ENCODE peak calls at places on chromosomes 4 and X, in seven cellular contexts. One of them, this sample, is unnamed.

GRCh38 chr4:7217453-7218310 is 25.3 kb downstream of the SORCS2 start:
- DNase-seq in stomach: peak
- DNase-seq in AG04450: no peak
- DNase-seq in pancreas: no peak
- DNase-seq in left lung: peak
- DNase-seq in uterus: no peak
- DNase-seq in PC-3: peak
- DNase-seq in this sample: no peak

GRCh38 chr4:146229406-146229805 is 15.1 kb downstream of the REELD1 start:
- DNase-seq in stomach: no peak
- DNase-seq in AG04450: no peak
- DNase-seq in pancreas: no peak
- DNase-seq in left lung: no peak
- DNase-seq in uterus: no peak
- DNase-seq in PC-3: no peak
- DNase-seq in this sample: no peak

GRCh38 chr4:126595643-126596042 is 1037.1 kb upstream of the INTU start:
- DNase-seq in stomach: no peak
- DNase-seq in AG04450: no peak
- DNase-seq in pancreas: no peak
- DNase-seq in left lung: no peak
- DNase-seq in uterus: no peak
- DNase-seq in PC-3: no peak
- DNase-seq in this sample: no peak

GRCh38 chr4:38670939-38671593 is 7.1 kb downstream of the KLF3 start:
- DNase-seq in stomach: peak
- DNase-seq in AG04450: no peak
- DNase-seq in pancreas: no peak
- DNase-seq in left lung: no peak
- DNase-seq in uterus: no peak
- DNase-seq in PC-3: peak
- DNase-seq in this sample: no peak

GRCh38 chrX:68935362-68935761 is 106.5 kb downstream of the EFNB1 start:
- DNase-seq in stomach: peak
- DNase-seq in AG04450: no peak
- DNase-seq in pancreas: no peak
- DNase-seq in left lung: no peak
- DNase-seq in uterus: no peak
- DNase-seq in PC-3: peak
- DNase-seq in this sample: peak

GRCh38 chrX:111519215-111519614 is 7.8 kb downstream of the SERTM2 start:
- DNase-seq in stomach: no peak
- DNase-seq in AG04450: no peak
- DNase-seq in pancreas: no peak
- DNase-seq in left lung: no peak
- DNase-seq in uterus: no peak
- DNase-seq in PC-3: no peak
- DNase-seq in this sample: no peak

GRCh38 chr4:131509521-131509920 is 1639.6 kb upstream of the PCDH10 start:
- DNase-seq in stomach: no peak
- DNase-seq in AG04450: peak
- DNase-seq in pancreas: no peak
- DNase-seq in left lung: no peak
- DNase-seq in uterus: no peak
- DNase-seq in PC-3: no peak
- DNase-seq in this sample: no peak

GRCh38 chr4:146952896-146953295 is 7.2 kb upstream of the TTC29 start:
- DNase-seq in stomach: no peak
- DNase-seq in AG04450: no peak
- DNase-seq in pancreas: no peak
- DNase-seq in left lung: no peak
- DNase-seq in uterus: no peak
- DNase-seq in PC-3: no peak
- DNase-seq in this sample: no peak

GRCh38 chrX:1592128-1592862 is 891 bp downstream of the AKAP17A start:
- DNase-seq in stomach: peak
- DNase-seq in AG04450: no peak
- DNase-seq in pancreas: peak
- DNase-seq in left lung: peak
- DNase-seq in uterus: no peak
- DNase-seq in PC-3: peak
- DNase-seq in this sample: no peak

GRCh38 chrX:20244936-20245335 is 21.8 kb downstream of the RPS6KA3 start:
- DNase-seq in stomach: no peak
- DNase-seq in AG04450: no peak
- DNase-seq in pancreas: no peak
- DNase-seq in left lung: no peak
- DNase-seq in uterus: peak
- DNase-seq in PC-3: no peak
- DNase-seq in this sample: no peak

GRCh38 chr4:1472148-1472797 is 66.0 kb upstream of the NKX1-1 start:
- DNase-seq in stomach: no peak
- DNase-seq in AG04450: no peak
- DNase-seq in pancreas: peak
- DNase-seq in left lung: peak
- DNase-seq in uterus: peak
- DNase-seq in PC-3: no peak
- DNase-seq in this sample: no peak

GRCh38 chr4:60366661-60367060 is 833.5 kb upstream of the ADGRL3 start:
- DNase-seq in stomach: no peak
- DNase-seq in AG04450: no peak
- DNase-seq in pancreas: no peak
- DNase-seq in left lung: no peak
- DNase-seq in uterus: no peak
- DNase-seq in PC-3: no peak
- DNase-seq in this sample: no peak

GRCh38 chr4:124530464-124531077 is 182.0 kb downstream of the ANKRD50 start:
- DNase-seq in stomach: no peak
- DNase-seq in AG04450: no peak
- DNase-seq in pancreas: no peak
- DNase-seq in left lung: no peak
- DNase-seq in uterus: no peak
- DNase-seq in PC-3: peak
- DNase-seq in this sample: no peak

GRCh38 chr4:22356996-22357596 is 158.8 kb downstream of the ADGRA3 start:
- DNase-seq in stomach: no peak
- DNase-seq in AG04450: no peak
- DNase-seq in pancreas: no peak
- DNase-seq in left lung: no peak
- DNase-seq in uterus: no peak
- DNase-seq in PC-3: peak
- DNase-seq in this sample: no peak

GRCh38 chr4:152081024-152081423 is 320.2 kb upstream of the GATB start:
- DNase-seq in stomach: no peak
- DNase-seq in AG04450: no peak
- DNase-seq in pancreas: no peak
- DNase-seq in left lung: no peak
- DNase-seq in uterus: no peak
- DNase-seq in PC-3: no peak
- DNase-seq in this sample: no peak

GRCh38 chr4:1204828-1205591 is 32.6 kb upstream of the SPON2 start:
- DNase-seq in stomach: peak
- DNase-seq in AG04450: no peak
- DNase-seq in pancreas: peak
- DNase-seq in left lung: peak
- DNase-seq in uterus: peak
- DNase-seq in PC-3: no peak
- DNase-seq in this sample: peak

GRCh38 chr4:74539043-74539790 is 94.3 kb downstream of the AREG start:
- DNase-seq in stomach: no peak
- DNase-seq in AG04450: no peak
- DNase-seq in pancreas: no peak
- DNase-seq in left lung: no peak
- DNase-seq in uterus: no peak
- DNase-seq in PC-3: peak
- DNase-seq in this sample: no peak

GRCh38 chr4:1192091-1192492 is 19.7 kb upstream of the SPON2 start:
- DNase-seq in stomach: peak
- DNase-seq in AG04450: peak
- DNase-seq in pancreas: peak
- DNase-seq in left lung: peak
- DNase-seq in uterus: peak
- DNase-seq in PC-3: peak
- DNase-seq in this sample: peak

GRCh38 chr4:87785858-87786509 is 13.4 kb upstream of the IBSP start:
- DNase-seq in stomach: no peak
- DNase-seq in AG04450: no peak
- DNase-seq in pancreas: no peak
- DNase-seq in left lung: peak
- DNase-seq in uterus: no peak
- DNase-seq in PC-3: no peak
- DNase-seq in this sample: no peak

GRCh38 chr4:123616970-123617392 is 220.4 kb downstream of the SPRY1 start:
- DNase-seq in stomach: peak
- DNase-seq in AG04450: no peak
- DNase-seq in pancreas: no peak
- DNase-seq in left lung: peak
- DNase-seq in uterus: peak
- DNase-seq in PC-3: peak
- DNase-seq in this sample: no peak

GRCh38 chr4:26133840-26134239 is 187.0 kb upstream of the RBPJ start:
- DNase-seq in stomach: no peak
- DNase-seq in AG04450: no peak
- DNase-seq in pancreas: no peak
- DNase-seq in left lung: no peak
- DNase-seq in uterus: no peak
- DNase-seq in PC-3: no peak
- DNase-seq in this sample: no peak

GRCh38 chr4:109588176-109588575 is 28.1 kb downstream of the MCUB start:
- DNase-seq in stomach: no peak
- DNase-seq in AG04450: no peak
- DNase-seq in pancreas: no peak
- DNase-seq in left lung: no peak
- DNase-seq in uterus: no peak
- DNase-seq in PC-3: no peak
- DNase-seq in this sample: no peak

GRCh38 chr4:170014359-170015008 is 11.7 kb downstream of the MFAP3L start:
- DNase-seq in stomach: no peak
- DNase-seq in AG04450: no peak
- DNase-seq in pancreas: no peak
- DNase-seq in left lung: no peak
- DNase-seq in uterus: peak
- DNase-seq in PC-3: no peak
- DNase-seq in this sample: no peak

GRCh38 chrX:155213731-155214130 is 2.5 kb upstream of the VBP1 start:
- DNase-seq in stomach: no peak
- DNase-seq in AG04450: no peak
- DNase-seq in pancreas: no peak
- DNase-seq in left lung: no peak
- DNase-seq in uterus: no peak
- DNase-seq in PC-3: no peak
- DNase-seq in this sample: no peak

GRCh38 chrX:72297953-72298730 is 7.6 kb downstream of the CITED1 start:
- DNase-seq in stomach: no peak
- DNase-seq in AG04450: no peak
- DNase-seq in pancreas: no peak
- DNase-seq in left lung: no peak
- DNase-seq in uterus: no peak
- DNase-seq in PC-3: peak
- DNase-seq in this sample: no peak

GRCh38 chrX:41750720-41751119 is 26.7 kb downstream of the GPR82 start:
- DNase-seq in stomach: no peak
- DNase-seq in AG04450: no peak
- DNase-seq in pancreas: no peak
- DNase-seq in left lung: no peak
- DNase-seq in uterus: no peak
- DNase-seq in PC-3: no peak
- DNase-seq in this sample: no peak

GRCh38 chr4:139241086-139241783 is 38.8 kb downstream of the MGARP start:
- DNase-seq in stomach: no peak
- DNase-seq in AG04450: no peak
- DNase-seq in pancreas: no peak
- DNase-seq in left lung: no peak
- DNase-seq in uterus: no peak
- DNase-seq in PC-3: no peak
- DNase-seq in this sample: no peak

GRCh38 chr4:76639292-76639691 is 204.3 kb downstream of the SHROOM3 start:
- DNase-seq in stomach: no peak
- DNase-seq in AG04450: no peak
- DNase-seq in pancreas: no peak
- DNase-seq in left lung: no peak
- DNase-seq in uterus: no peak
- DNase-seq in PC-3: peak
- DNase-seq in this sample: no peak

GRCh38 chr4:180426938-180427337 is 1816.3 kb upstream of the TENM3 start:
- DNase-seq in stomach: no peak
- DNase-seq in AG04450: no peak
- DNase-seq in pancreas: no peak
- DNase-seq in left lung: no peak
- DNase-seq in uterus: no peak
- DNase-seq in PC-3: no peak
- DNase-seq in this sample: no peak

GRCh38 chrX:146707781-146708180 is 101.8 kb upstream of the CXorf51B start:
- DNase-seq in stomach: no peak
- DNase-seq in AG04450: no peak
- DNase-seq in pancreas: no peak
- DNase-seq in left lung: no peak
- DNase-seq in uterus: no peak
- DNase-seq in PC-3: no peak
- DNase-seq in this sample: no peak
- TF ChIP-seq CTCF in stomach: no peak
- TF ChIP-seq CTCF in AG04450: no peak
- TF ChIP-seq CTCF in pancreas: no peak
- TF ChIP-seq CTCF in left lung: no peak
- TF ChIP-seq CTCF in uterus: no peak
- TF ChIP-seq CTCF in PC-3: no peak
- TF ChIP-seq CTCF in this sample: no peak

DNA sequence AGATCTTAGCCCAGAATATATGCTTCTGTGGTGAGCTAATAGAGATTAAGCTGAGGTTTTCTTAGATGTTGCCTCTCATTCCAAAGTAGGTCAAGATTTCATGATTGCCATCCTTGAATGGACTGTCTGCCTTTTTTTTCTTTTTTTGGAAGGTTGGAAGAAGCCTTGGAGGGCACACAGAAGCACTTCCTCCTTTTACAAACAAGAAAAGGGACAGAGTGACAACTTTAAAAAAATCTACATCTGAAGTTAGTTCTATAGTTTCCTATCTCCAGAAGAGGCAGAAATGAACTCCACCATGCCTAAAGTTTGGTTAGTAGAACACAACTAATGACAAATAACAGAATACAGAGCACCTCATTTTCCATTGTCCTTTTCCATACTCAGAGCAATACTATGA is 122.0 kb downstream of the KIT start:
- DNase-seq in stomach: no peak
- DNase-seq in AG04450: no peak
- DNase-seq in pancreas: no peak
- DNase-seq in left lung: no peak
- DNase-seq in uterus: no peak
- DNase-seq in PC-3: no peak
- DNase-seq in this sample: no peak
- H3K4me3 ChIP-seq in stomach: no peak
- H3K4me3 ChIP-seq in AG04450: no peak
- H3K4me3 ChIP-seq in pancreas: no peak
- H3K4me3 ChIP-seq in left lung: no peak
- H3K4me3 ChIP-seq in uterus: no peak
- H3K4me3 ChIP-seq in PC-3: no peak
- H3K4me3 ChIP-seq in this sample: no peak

GRCh38 chr4:168841682-168842019 is 168.4 kb downstream of the CBR4 start:
- DNase-seq in stomach: no peak
- DNase-seq in AG04450: no peak
- DNase-seq in pancreas: no peak
- DNase-seq in left lung: no peak
- DNase-seq in uterus: no peak
- DNase-seq in PC-3: no peak
- DNase-seq in this sample: no peak
- H3K27ac ChIP-seq in stomach: peak
- H3K27ac ChIP-seq in AG04450: no peak
- H3K27ac ChIP-seq in pancreas: no peak
- H3K27ac ChIP-seq in left lung: no peak
- H3K27ac ChIP-seq in uterus: peak
- H3K27ac ChIP-seq in PC-3: no peak
- H3K27ac ChIP-seq in this sample: peak

GRCh38 chr4:13933163-13933562 is 305.6 kb upstream of the BOD1L1 start:
- DNase-seq in stomach: no peak
- DNase-seq in AG04450: no peak
- DNase-seq in pancreas: no peak
- DNase-seq in left lung: no peak
- DNase-seq in uterus: no peak
- DNase-seq in PC-3: no peak
- DNase-seq in this sample: no peak
- TF ChIP-seq CTCF in stomach: no peak
- TF ChIP-seq CTCF in AG04450: peak
- TF ChIP-seq CTCF in pancreas: no peak
- TF ChIP-seq CTCF in left lung: no peak
- TF ChIP-seq CTCF in uterus: no peak
- TF ChIP-seq CTCF in PC-3: peak
- TF ChIP-seq CTCF in this sample: no peak